ENCODE peak calls at places on chromosomes 13 and 19, in four cellular contexts. One of them, this sample, is unnamed.

GRCh38 chr13:95793018-95793555 is 116.1 kb downstream of the DNAJC3 start:
- DNase-seq in stimulated activated CD8-positive, alpha-beta memory T cell treated with anti-CD3 and anti-CD28 coated beads, Interleukin-4, amount 100 ng/mL, for 1 hour: no peak
- DNase-seq in activated naive CD4-positive, alpha-beta T cell: no peak
- DNase-seq in activated CD8-positive, alpha-beta memory T cell treated with anti-CD3 and anti-CD28 coated beads, Interleukin-2, amount 50 U/mL, for 4 hours: no peak
- DNase-seq in this sample: no peak

GRCh38 chr13:69579351-69579750 is 528.3 kb upstream of the ATXN8OS start:
- DNase-seq in stimulated activated CD8-positive, alpha-beta memory T cell treated with anti-CD3 and anti-CD28 coated beads, Interleukin-4, amount 100 ng/mL, for 1 hour: no peak
- DNase-seq in activated naive CD4-positive, alpha-beta T cell: no peak
- DNase-seq in activated CD8-positive, alpha-beta memory T cell treated with anti-CD3 and anti-CD28 coated beads, Interleukin-2, amount 50 U/mL, for 4 hours: no peak
- DNase-seq in this sample: no peak

GRCh38 chr13:104571161-104571889 is 1505.1 kb upstream of the SLC10A2 start:
- DNase-seq in stimulated activated CD8-positive, alpha-beta memory T cell treated with anti-CD3 and anti-CD28 coated beads, Interleukin-4, amount 100 ng/mL, for 1 hour: no peak
- DNase-seq in activated naive CD4-positive, alpha-beta T cell: no peak
- DNase-seq in activated CD8-positive, alpha-beta memory T cell treated with anti-CD3 and anti-CD28 coated beads, Interleukin-2, amount 50 U/mL, for 4 hours: no peak
- DNase-seq in this sample: no peak

GRCh38 chr19:2584002-2584401 is 108.1 kb downstream of the GADD45B start:
- DNase-seq in activated naive CD4-positive, alpha-beta T cell: no peak
- DNase-seq in stimulated activated CD8-positive, alpha-beta memory T cell treated with anti-CD3 and anti-CD28 coated beads, Interleukin-4, amount 100 ng/mL, for 1 hour: no peak
- DNase-seq in activated CD8-positive, alpha-beta memory T cell treated with anti-CD3 and anti-CD28 coated beads, Interleukin-2, amount 50 U/mL, for 4 hours: no peak
- DNase-seq in this sample: no peak

GRCh38 chr19:31283701-31284100 is 65.5 kb downstream of the TSHZ3 start:
- DNase-seq in stimulated activated CD8-positive, alpha-beta memory T cell treated with anti-CD3 and anti-CD28 coated beads, Interleukin-4, amount 100 ng/mL, for 1 hour: no peak
- DNase-seq in activated CD8-positive, alpha-beta memory T cell treated with anti-CD3 and anti-CD28 coated beads, Interleukin-2, amount 50 U/mL, for 4 hours: no peak
- DNase-seq in activated naive CD4-positive, alpha-beta T cell: no peak
- DNase-seq in this sample: no peak

GRCh38 chr19:38715540-38715939 is 28.7 kb downstream of the CAPN12 start:
- DNase-seq in activated naive CD4-positive, alpha-beta T cell: no peak
- DNase-seq in activated CD8-positive, alpha-beta memory T cell treated with anti-CD3 and anti-CD28 coated beads, Interleukin-2, amount 50 U/mL, for 4 hours: no peak
- DNase-seq in stimulated activated CD8-positive, alpha-beta memory T cell treated with anti-CD3 and anti-CD28 coated beads, Interleukin-4, amount 100 ng/mL, for 1 hour: no peak
- DNase-seq in this sample: no peak

GRCh38 chr13:42486711-42487198 is 87.2 kb upstream of the TNFSF11 start:
- DNase-seq in activated CD8-positive, alpha-beta memory T cell treated with anti-CD3 and anti-CD28 coated beads, Interleukin-2, amount 50 U/mL, for 4 hours: no peak
- DNase-seq in stimulated activated CD8-positive, alpha-beta memory T cell treated with anti-CD3 and anti-CD28 coated beads, Interleukin-4, amount 100 ng/mL, for 1 hour: no peak
- DNase-seq in activated naive CD4-positive, alpha-beta T cell: no peak
- DNase-seq in this sample: no peak

GRCh38 chr19:50818859-50819472 is 4.6 kb downstream of the KLK1 start:
- DNase-seq in stimulated activated CD8-positive, alpha-beta memory T cell treated with anti-CD3 and anti-CD28 coated beads, Interleukin-4, amount 100 ng/mL, for 1 hour: no peak
- DNase-seq in activated CD8-positive, alpha-beta memory T cell treated with anti-CD3 and anti-CD28 coated beads, Interleukin-2, amount 50 U/mL, for 4 hours: no peak
- DNase-seq in activated naive CD4-positive, alpha-beta T cell: no peak
- DNase-seq in this sample: no peak

GRCh38 chr19:9945319-9945966 is 9.1 kb upstream of the OLFM2 start:
- DNase-seq in stimulated activated CD8-positive, alpha-beta memory T cell treated with anti-CD3 and anti-CD28 coated beads, Interleukin-4, amount 100 ng/mL, for 1 hour: no peak
- DNase-seq in activated naive CD4-positive, alpha-beta T cell: no peak
- DNase-seq in activated CD8-positive, alpha-beta memory T cell treated with anti-CD3 and anti-CD28 coated beads, Interleukin-2, amount 50 U/mL, for 4 hours: no peak
- DNase-seq in this sample: no peak

GRCh38 chr19:12868540-12869112 is 12.6 kb downstream of the DNASE2 start:
- DNase-seq in activated CD8-positive, alpha-beta memory T cell treated with anti-CD3 and anti-CD28 coated beads, Interleukin-2, amount 50 U/mL, for 4 hours: no peak
- DNase-seq in activated naive CD4-positive, alpha-beta T cell: no peak
- DNase-seq in stimulated activated CD8-positive, alpha-beta memory T cell treated with anti-CD3 and anti-CD28 coated beads, Interleukin-4, amount 100 ng/mL, for 1 hour: no peak
- DNase-seq in this sample: no peak

GRCh38 chr19:49462492-49462891 is 9.5 kb downstream of the ALDH16A1 start:
- DNase-seq in activated naive CD4-positive, alpha-beta T cell: no peak
- DNase-seq in activated CD8-positive, alpha-beta memory T cell treated with anti-CD3 and anti-CD28 coated beads, Interleukin-2, amount 50 U/mL, for 4 hours: no peak
- DNase-seq in stimulated activated CD8-positive, alpha-beta memory T cell treated with anti-CD3 and anti-CD28 coated beads, Interleukin-4, amount 100 ng/mL, for 1 hour: no peak
- DNase-seq in this sample: no peak

GRCh38 chr13:113532156-113532806 is 41.8 kb upstream of the DCUN1D2 start:
- DNase-seq in activated CD8-positive, alpha-beta memory T cell treated with anti-CD3 and anti-CD28 coated beads, Interleukin-2, amount 50 U/mL, for 4 hours: no peak
- DNase-seq in activated naive CD4-positive, alpha-beta T cell: no peak
- DNase-seq in stimulated activated CD8-positive, alpha-beta memory T cell treated with anti-CD3 and anti-CD28 coated beads, Interleukin-4, amount 100 ng/mL, for 1 hour: no peak
- DNase-seq in this sample: no peak

GRCh38 chr13:98267080-98267912 is 90.2 kb upstream of the RNF113B start:
- DNase-seq in activated naive CD4-positive, alpha-beta T cell: no peak
- DNase-seq in stimulated activated CD8-positive, alpha-beta memory T cell treated with anti-CD3 and anti-CD28 coated beads, Interleukin-4, amount 100 ng/mL, for 1 hour: no peak
- DNase-seq in activated CD8-positive, alpha-beta memory T cell treated with anti-CD3 and anti-CD28 coated beads, Interleukin-2, amount 50 U/mL, for 4 hours: no peak
- DNase-seq in this sample: no peak

GRCh38 chr19:6241680-6242079 is 38.1 kb downstream of the MLLT1 start:
- DNase-seq in activated CD8-positive, alpha-beta memory T cell treated with anti-CD3 and anti-CD28 coated beads, Interleukin-2, amount 50 U/mL, for 4 hours: no peak
- DNase-seq in activated naive CD4-positive, alpha-beta T cell: no peak
- DNase-seq in stimulated activated CD8-positive, alpha-beta memory T cell treated with anti-CD3 and anti-CD28 coated beads, Interleukin-4, amount 100 ng/mL, for 1 hour: no peak
- DNase-seq in this sample: no peak

GRCh38 chr13:112711528-112712265 is 21.9 kb downstream of the ATP11A start:
- DNase-seq in activated CD8-positive, alpha-beta memory T cell treated with anti-CD3 and anti-CD28 coated beads, Interleukin-2, amount 50 U/mL, for 4 hours: no peak
- DNase-seq in stimulated activated CD8-positive, alpha-beta memory T cell treated with anti-CD3 and anti-CD28 coated beads, Interleukin-4, amount 100 ng/mL, for 1 hour: no peak
- DNase-seq in activated naive CD4-positive, alpha-beta T cell: no peak
- DNase-seq in this sample: peak; percentile 57

GRCh38 chr19:16779539-16780163 is 49.5 kb upstream of the SIN3B start:
- DNase-seq in activated naive CD4-positive, alpha-beta T cell: no peak
- DNase-seq in activated CD8-positive, alpha-beta memory T cell treated with anti-CD3 and anti-CD28 coated beads, Interleukin-2, amount 50 U/mL, for 4 hours: no peak
- DNase-seq in stimulated activated CD8-positive, alpha-beta memory T cell treated with anti-CD3 and anti-CD28 coated beads, Interleukin-4, amount 100 ng/mL, for 1 hour: no peak
- DNase-seq in this sample: no peak

GRCh38 chr13:53005631-53006030 is 23.0 kb upstream of the OLFM4 start:
- DNase-seq in activated CD8-positive, alpha-beta memory T cell treated with anti-CD3 and anti-CD28 coated beads, Interleukin-2, amount 50 U/mL, for 4 hours: no peak
- DNase-seq in stimulated activated CD8-positive, alpha-beta memory T cell treated with anti-CD3 and anti-CD28 coated beads, Interleukin-4, amount 100 ng/mL, for 1 hour: no peak
- DNase-seq in activated naive CD4-positive, alpha-beta T cell: no peak
- DNase-seq in this sample: no peak

GRCh38 chr19:56116606-56117005 is 4.5 kb downstream of the ZNF787 start:
- DNase-seq in stimulated activated CD8-positive, alpha-beta memory T cell treated with anti-CD3 and anti-CD28 coated beads, Interleukin-4, amount 100 ng/mL, for 1 hour: no peak
- DNase-seq in activated CD8-positive, alpha-beta memory T cell treated with anti-CD3 and anti-CD28 coated beads, Interleukin-2, amount 50 U/mL, for 4 hours: no peak
- DNase-seq in activated naive CD4-positive, alpha-beta T cell: no peak
- DNase-seq in this sample: no peak

GRCh38 chr13:44307255-44307654 is 66.4 kb upstream of the SERP2 start:
- DNase-seq in activated naive CD4-positive, alpha-beta T cell: no peak
- DNase-seq in stimulated activated CD8-positive, alpha-beta memory T cell treated with anti-CD3 and anti-CD28 coated beads, Interleukin-4, amount 100 ng/mL, for 1 hour: no peak
- DNase-seq in activated CD8-positive, alpha-beta memory T cell treated with anti-CD3 and anti-CD28 coated beads, Interleukin-2, amount 50 U/mL, for 4 hours: no peak
- DNase-seq in this sample: no peak

GRCh38 chr13:39765801-39766463 is 110.5 kb downstream of the COG6 start:
- DNase-seq in activated naive CD4-positive, alpha-beta T cell: no peak
- DNase-seq in activated CD8-positive, alpha-beta memory T cell treated with anti-CD3 and anti-CD28 coated beads, Interleukin-2, amount 50 U/mL, for 4 hours: no peak
- DNase-seq in stimulated activated CD8-positive, alpha-beta memory T cell treated with anti-CD3 and anti-CD28 coated beads, Interleukin-4, amount 100 ng/mL, for 1 hour: no peak
- DNase-seq in this sample: no peak

GRCh38 chr19:18282021-18282787 is 782 bp upstream of the JUND start:
- DNase-seq in activated naive CD4-positive, alpha-beta T cell: no peak
- DNase-seq in activated CD8-positive, alpha-beta memory T cell treated with anti-CD3 and anti-CD28 coated beads, Interleukin-2, amount 50 U/mL, for 4 hours: peak; percentile 34
- DNase-seq in stimulated activated CD8-positive, alpha-beta memory T cell treated with anti-CD3 and anti-CD28 coated beads, Interleukin-4, amount 100 ng/mL, for 1 hour: peak; percentile 66
- DNase-seq in this sample: no peak

GRCh38 chr13:80755925-80756324 is 415.0 kb upstream of the SPRY2 start:
- DNase-seq in activated naive CD4-positive, alpha-beta T cell: no peak
- DNase-seq in stimulated activated CD8-positive, alpha-beta memory T cell treated with anti-CD3 and anti-CD28 coated beads, Interleukin-4, amount 100 ng/mL, for 1 hour: no peak
- DNase-seq in activated CD8-positive, alpha-beta memory T cell treated with anti-CD3 and anti-CD28 coated beads, Interleukin-2, amount 50 U/mL, for 4 hours: no peak
- DNase-seq in this sample: no peak

GRCh38 chr13:113044431-113045114 is 61.0 kb upstream of the F7 start:
- DNase-seq in stimulated activated CD8-positive, alpha-beta memory T cell treated with anti-CD3 and anti-CD28 coated beads, Interleukin-4, amount 100 ng/mL, for 1 hour: no peak
- DNase-seq in activated naive CD4-positive, alpha-beta T cell: no peak
- DNase-seq in activated CD8-positive, alpha-beta memory T cell treated with anti-CD3 and anti-CD28 coated beads, Interleukin-2, amount 50 U/mL, for 4 hours: no peak
- DNase-seq in this sample: no peak

GRCh38 chr19:48364564-48365363 is 597 bp downstream of the SYNGR4 start:
- DNase-seq in activated naive CD4-positive, alpha-beta T cell: no peak
- DNase-seq in activated CD8-positive, alpha-beta memory T cell treated with anti-CD3 and anti-CD28 coated beads, Interleukin-2, amount 50 U/mL, for 4 hours: no peak
- DNase-seq in stimulated activated CD8-positive, alpha-beta memory T cell treated with anti-CD3 and anti-CD28 coated beads, Interleukin-4, amount 100 ng/mL, for 1 hour: no peak
- DNase-seq in this sample: no peak

GRCh38 chr19:49155005-49155826 is at the start of gene HRC:
- DNase-seq in activated CD8-positive, alpha-beta memory T cell treated with anti-CD3 and anti-CD28 coated beads, Interleukin-2, amount 50 U/mL, for 4 hours: no peak
- DNase-seq in stimulated activated CD8-positive, alpha-beta memory T cell treated with anti-CD3 and anti-CD28 coated beads, Interleukin-4, amount 100 ng/mL, for 1 hour: no peak
- DNase-seq in activated naive CD4-positive, alpha-beta T cell: no peak
- DNase-seq in this sample: no peak

This sample was measured in GM12892.